ENCODE peak calls at places on chromosomes 7 and 10, in nine cellular contexts. Y is HCT116, S is tibial artery, A is cardiac muscle cell, N is heart right ventricle, V is heart left ventricle, F is upper lobe of right lung, H is fibroblast of lung, I is A549. Z is an unnamed sample.

GRCh38 chr7:101753316-101753715 is 64.1 kb upstream of the CUX1 start:
- DNase-seq in I (no peak), Y (no peak), N (no peak), V (no peak), A (no peak), H (no peak), F (no peak), S (no peak), Z (no peak)

GRCh38 chr10:87551324-87551723 is 46.6 kb downstream of the MINPP1 start:
- DNase-seq in A (no peak), S (no peak), V (no peak), Y (no peak), H (peak; percentile 61), I (no peak), F (no peak), N (no peak), Z (no peak)

GRCh38 chr10:60175418-60175817 is 214.3 kb downstream of the ANK3 start:
- DNase-seq in I (peak; percentile 12), S (no peak), V (no peak), F (no peak), H (peak; percentile 40), A (no peak), N (no peak), Y (no peak), Z (no peak)

GRCh38 chr10:27742926-27743735 is 2.5 kb downstream of the MKX start:
- DNase-seq in V (peak; percentile 21), N (no peak), A (peak; percentile 54), I (peak; percentile 21), Y (no peak), F (peak; percentile 70), S (peak; percentile 77), H (peak; percentile 30), Z (peak; percentile 82)

GRCh38 chr7:6160191-6160623 is 112.2 kb downstream of the CYTH3 start:
- DNase-seq in I (peak; percentile 48), H (peak; percentile 58), Y (no peak), A (peak; percentile 69), N (peak; percentile 70), F (peak; percentile 73), V (peak; percentile 69), S (peak; percentile 82), Z (no peak)

GRCh38 chr10:119025336-119025735 is 4.2 kb upstream of the NANOS1 start:
- DNase-seq in A (peak; percentile 32), I (no peak), S (peak; percentile 89), Y (no peak), N (peak; percentile 87), H (peak; percentile 82), V (peak; percentile 87), F (peak; percentile 94), Z (peak; percentile 83)

GRCh38 chr7:43592321-43592720 is 9.4 kb downstream of the STK17A start:
- DNase-seq in Y (no peak), S (no peak), I (no peak), F (no peak), V (no peak), A (no peak), N (no peak), H (no peak), Z (no peak)

GRCh38 chr7:156474241-156474743 is 166.3 kb upstream of the RNF32 start:
- DNase-seq in N (no peak), I (peak; percentile 25), Y (no peak), H (peak; percentile 87), A (no peak), S (no peak), F (no peak), V (no peak), Z (no peak)

GRCh38 chr7:29929018-29929807 is 60.4 kb downstream of the SCRN1 start:
- DNase-seq in H (no peak), A (no peak), I (no peak), Y (no peak), N (no peak), F (no peak), S (no peak), V (no peak), Z (no peak)

GRCh38 chr7:31553636-31554035 is 39.7 kb downstream of the ITPRID1 start:
- DNase-seq in N (no peak), H (no peak), F (no peak), S (no peak), Y (no peak), A (no peak), V (no peak), I (no peak), Z (no peak)

GRCh38 chr10:121323448-121323847 is 274.8 kb downstream of the FGFR2 start:
- DNase-seq in S (no peak), Y (no peak), V (no peak), I (no peak), A (no peak), F (no peak), N (no peak), H (no peak), Z (no peak)

DNA sequence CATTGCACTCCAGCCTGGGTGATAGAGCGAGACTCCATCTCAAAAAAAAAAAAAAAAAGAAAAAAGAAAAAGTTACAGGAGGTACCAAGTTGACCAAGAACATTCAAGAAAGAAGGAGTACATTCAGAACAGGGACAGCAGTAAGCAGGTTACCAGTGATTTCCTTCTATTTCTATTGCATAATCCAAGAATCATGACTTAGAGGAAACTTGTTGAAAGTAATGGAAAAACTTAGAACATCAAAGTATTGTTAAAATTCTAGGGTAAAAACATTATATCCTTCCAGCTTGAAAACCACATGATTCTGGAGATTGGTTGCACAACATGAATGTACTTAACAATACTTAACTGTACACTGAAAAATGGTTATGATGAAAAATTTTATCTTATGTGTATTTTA is 25.2 kb downstream of the RAPGEF5 start:
- DNase-seq in Y (no peak), V (no peak), F (no peak), N (no peak), I (no peak), S (no peak), A (no peak), H (no peak), Z (no peak)
- H3K27ac ChIP-seq in Y (no peak overlapping the region), V (no peak overlapping the region), F (no peak overlapping the region), N (no peak overlapping the region), I (no peak overlapping the region), S (no peak overlapping the region), A (no peak overlapping the region), H (no peak overlapping the region), Z (no peak overlapping the region)

GRCh38 chr7:51666261-51666660 is 349.7 kb upstream of the COBL start:
- DNase-seq in S (no peak), I (no peak), H (no peak), Y (no peak), F (no peak), A (peak; percentile 20), N (no peak), V (no peak), Z (no peak)

GRCh38 chr7:51665045-51665785 is 348.6 kb upstream of the COBL start:
- DNase-seq in F (no peak), I (no peak), A (no peak), H (no peak), N (no peak), V (no peak), Y (no peak), S (no peak), Z (no peak)

DNA sequence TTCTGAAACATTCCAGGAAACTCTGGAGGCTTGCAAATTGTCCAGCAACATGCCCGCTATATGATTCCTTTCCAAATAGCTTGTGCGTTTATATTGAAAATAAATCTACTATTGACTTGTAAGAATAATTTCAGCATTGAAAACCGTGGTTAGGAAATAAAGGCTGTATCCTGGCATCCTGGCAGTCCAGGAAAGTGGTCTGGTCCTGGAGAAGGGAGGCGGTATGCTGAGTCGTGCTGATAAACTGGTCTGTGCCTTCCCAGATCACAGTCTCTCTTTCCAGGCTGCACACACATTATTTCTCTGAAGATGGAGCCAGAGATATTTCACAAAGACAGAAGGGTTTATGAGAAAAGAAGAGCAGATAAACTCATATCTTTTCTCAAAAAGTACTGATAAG is 350.1 kb upstream of the COBL start:
- DNase-seq in N (no peak), V (no peak), I (no peak), A (no peak), H (no peak), S (no peak), Y (no peak), F (no peak), Z (no peak)
- TF ChIP-seq CTCF in N (no peak), V (no peak), I (no peak), A (no peak), H (no peak), S (no peak), Y (no peak), F (no peak), Z (no peak)

GRCh38 chr7:45573636-45574470 is at the start of gene ADCY1:
- DNase-seq in F (no peak), V (no peak), I (no peak), N (no peak), A (peak; percentile 63), S (peak; percentile 45), Y (no peak), H (no peak), Z (peak; percentile 61)

GRCh38 chr7:45569290-45569685 is 4.9 kb upstream of the ADCY1 start:
- DNase-seq in F (no peak), I (no peak), N (no peak), V (no peak), S (no peak), A (no peak), H (no peak), Y (no peak), Z (no peak)

GRCh38 chr7:45573199-45573598 is 969 bp upstream of the ADCY1 start:
- DNase-seq in F (no peak), A (no peak), V (no peak), H (no peak), S (peak; percentile 47), Y (no peak), N (no peak), I (no peak), Z (peak; percentile 36)

GRCh38 chr7:45568536-45569289 is 5.5 kb upstream of the ADCY1 start:
- DNase-seq in N (no peak), H (no peak), I (no peak), F (no peak), Y (no peak), V (no peak), S (no peak), A (no peak), Z (peak; percentile 63)

GRCh38 chr7:45570797-45571196 is 3.4 kb upstream of the ADCY1 start:
- DNase-seq in N (no peak), Y (no peak), F (no peak), V (no peak), H (no peak), I (no peak), S (no peak), A (no peak), Z (peak; percentile 43)
- H3K4me3 ChIP-seq in N (no peak overlapping the region), Y (no peak overlapping the region), F (no peak overlapping the region), V (no peak overlapping the region), H (no peak overlapping the region), I (no peak overlapping the region), S (no peak overlapping the region), A (no peak overlapping the region), Z (no peak overlapping the region)

DNA sequence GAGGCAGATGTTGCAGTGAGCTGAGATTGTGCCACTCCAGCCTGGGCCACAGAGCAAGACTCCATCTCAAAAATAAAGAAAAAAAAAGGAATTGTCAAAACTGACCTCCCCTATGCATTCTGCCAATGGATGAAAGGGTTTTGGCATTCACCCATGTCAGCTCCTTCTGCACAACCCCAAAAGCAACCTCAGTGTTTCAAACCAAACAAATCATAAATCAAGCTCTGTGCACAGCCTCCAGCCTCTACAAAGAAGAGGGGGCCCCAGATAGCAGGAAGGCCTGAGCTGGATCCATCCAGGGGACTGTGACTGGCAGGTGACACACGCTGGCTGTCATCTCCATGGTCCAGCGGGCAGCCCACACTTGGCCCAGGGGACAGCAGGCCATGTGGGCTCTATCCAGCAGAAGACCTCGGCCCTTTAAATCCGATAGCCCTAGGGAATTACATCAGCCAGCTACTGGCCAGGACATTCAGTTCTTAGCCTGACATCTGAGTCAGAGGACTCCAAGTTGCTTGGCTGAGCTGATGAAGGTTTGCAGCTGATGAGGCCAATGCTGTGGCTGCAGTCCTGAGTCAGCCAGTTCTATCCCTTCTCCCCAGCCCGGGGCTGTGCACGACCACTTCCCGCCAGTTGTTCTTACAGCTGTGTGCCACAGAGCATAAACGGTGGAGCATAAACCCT is 52.0 kb upstream of the FIGNL1 start:
- DNase-seq in I (peak; percentile 6), Y (no peak), V (peak; percentile 65), S (peak; percentile 92), A (no peak), N (peak; percentile 65), F (peak; percentile 67), H (peak; percentile 90), Z (peak; percentile 87)
- H3K27ac ChIP-seq in I (no peak overlapping the region), Y (no peak overlapping the region), V (no peak overlapping the region), S (peak overlapping the region; percentile 69), A (no peak overlapping the region), N (no peak overlapping the region), F (peak overlapping the region; percentile 76), H (no peak overlapping the region), Z (peak overlapping the region; percentile 61)